ENCODE peak calls at places on chromosome 1, in nine cellular contexts. L, G, A, D, H, R, F, M and B are unnamed samples.

GRCh38 chr1:46605242-46605641 is 1.2 kb upstream of the MKNK1 start:
- DNase-seq in L (no peak), G (no peak), A (no peak), D (no peak), H (no peak), R (no peak), F (no peak), M (no peak), B (no peak)

GRCh38 chr1:20787100-20787774 is at the start of gene HP1BP3:
- DNase-seq in L (peak; percentile 83), G (peak; percentile 47), A (peak; percentile 87), D (no peak), H (no peak), R (peak; percentile 53), F (peak; percentile 59), M (peak; percentile 50), B (peak; percentile 13)

GRCh38 chr1:200919386-200919785 is 24.7 kb downstream of the INAVA start:
- DNase-seq in L (no peak), G (no peak), A (no peak), D (no peak), H (no peak), R (no peak), F (no peak), M (no peak), B (no peak)

GRCh38 chr1:36731226-36732037 is 248.7 kb upstream of the CSF3R start:
- DNase-seq in L (no peak), G (no peak), A (no peak), D (no peak), H (no peak), R (no peak), F (no peak), M (no peak), B (no peak)

GRCh38 chr1:9009438-9010366 is 16.5 kb downstream of the SLC2A7 start:
- DNase-seq in L (peak; percentile 41), G (no peak), A (peak; percentile 50), D (no peak), H (no peak), R (peak; percentile 41), F (no peak), M (no peak), B (no peak)

GRCh38 chr1:15425961-15426360 is 12.3 kb upstream of the CTRC start:
- DNase-seq in L (no peak), G (no peak), A (no peak), D (no peak), H (no peak), R (no peak), F (no peak), M (no peak), B (no peak)

GRCh38 chr1:3708696-3709246 is 43.5 kb upstream of the CCDC27 start:
- DNase-seq in L (no peak), G (no peak), A (no peak), D (no peak), H (no peak), R (peak; percentile 20), F (no peak), M (no peak), B (no peak)

GRCh38 chr1:8317647-8318360 is at the start of gene SLC45A1:
- DNase-seq in L (peak; percentile 85), G (no peak), A (peak; percentile 84), D (no peak), H (no peak), R (peak; percentile 70), F (peak; percentile 51), M (peak; percentile 11), B (peak; percentile 15)

GRCh38 chr1:46315669-46316403 is 12.3 kb downstream of the UQCRH start:
- DNase-seq in L (no peak), G (no peak), A (no peak), D (no peak), H (no peak), R (peak; percentile 68), F (no peak), M (peak; percentile 31), B (no peak)

GRCh38 chr1:16019580-16020277 is 1.9 kb upstream of the HSPB7 start:
- DNase-seq in L (peak; percentile 51), G (no peak), A (no peak), D (no peak), H (no peak), R (no peak), F (no peak), M (no peak), B (no peak)

GRCh38 chr1:239603530-239603929 is 217.2 kb downstream of the CHRM3 start:
- DNase-seq in L (no peak), G (no peak), A (no peak), D (no peak), H (no peak), R (peak; percentile 28), F (no peak), M (no peak), B (no peak)

GRCh38 chr1:81670286-81670685 is 130.4 kb upstream of the ADGRL2 start:
- DNase-seq in L (peak; percentile 68), G (peak; percentile 94), A (no peak), D (peak; percentile 67), H (peak; percentile 87), R (peak; percentile 92), F (no peak), M (peak; percentile 60), B (peak; percentile 95)

GRCh38 chr1:231053493-231054162 is 13.6 kb upstream of the FAM89A start:
- DNase-seq in L (peak; percentile 55), G (no peak), A (peak; percentile 45), D (peak; percentile 27), H (peak; percentile 77), R (no peak), F (no peak), M (peak; percentile 23), B (peak; percentile 29)

GRCh38 chr1:7648761-7649384 is 122.2 kb upstream of the VAMP3 start:
- DNase-seq in L (no peak), G (no peak), A (no peak), D (no peak), H (no peak), R (peak; percentile 41), F (no peak), M (no peak), B (no peak)

GRCh38 chr1:117698398-117699160 is 92.7 kb downstream of the TENT5C start:
- DNase-seq in L (no peak), G (no peak), A (no peak), D (no peak), H (no peak), R (no peak), F (no peak), M (no peak), B (no peak)

GRCh38 chr1:172245788-172246187 is 174.7 kb upstream of the C1orf105 start:
- DNase-seq in L (no peak), G (no peak), A (no peak), D (no peak), H (no peak), R (peak; percentile 51), F (no peak), M (no peak), B (no peak)

GRCh38 chr1:203322480-203323179 is 17.3 kb downstream of the BTG2 start:
- DNase-seq in L (no peak), G (no peak), A (no peak), D (no peak), H (no peak), R (no peak), F (no peak), M (no peak), B (no peak)

GRCh38 chr1:30912913-30913652 is 4.5 kb upstream of the SDC3 start:
- DNase-seq in L (no peak), G (no peak), A (no peak), D (no peak), H (no peak), R (no peak), F (no peak), M (no peak), B (no peak)

GRCh38 chr1:86775395-86775794 is 71.0 kb downstream of the SH3GLB1 start:
- DNase-seq in L (no peak), G (no peak), A (no peak), D (no peak), H (no peak), R (no peak), F (no peak), M (no peak), B (no peak)

GRCh38 chr1:92154934-92155333 is 62.8 kb upstream of the C1orf146 start:
- DNase-seq in L (no peak), G (no peak), A (no peak), D (no peak), H (no peak), R (no peak), F (no peak), M (no peak), B (no peak)

GRCh38 chr1:181317261-181317924 is 165.9 kb upstream of the CACNA1E start:
- DNase-seq in L (no peak), G (no peak), A (no peak), D (no peak), H (no peak), R (no peak), F (no peak), M (no peak), B (no peak)

GRCh38 chr1:231487019-231487418 is 41.5 kb upstream of the TSNAX start:
- DNase-seq in L (no peak), G (no peak), A (no peak), D (no peak), H (peak; percentile 53), R (peak; percentile 34), F (no peak), M (no peak), B (no peak)